ENCODE peak calls at places on chromosomes 13 and 19, in six cellular contexts. Q, L, X, A, J and O are unnamed samples.

GRCh38 chr13:51601601-51602348 is 17.5 kb downstream of the WDFY2 start:
- DNase-seq in Q (peak; percentile 85), L (no peak), X (no peak), A (no peak), J (no peak), O (peak; percentile 40)

GRCh38 chr19:45283443-45284033 is 32.5 kb downstream of the MARK4 start:
- DNase-seq in Q (peak; percentile 39), L (no peak), X (no peak), A (no peak), J (no peak), O (peak; percentile 32)

GRCh38 chr19:16702123-16702522 is 17.5 kb upstream of the NWD1 start:
- DNase-seq in Q (no peak), L (no peak), X (no peak), A (no peak), J (no peak), O (no peak)

GRCh38 chr19:38135150-38135998 is 88.6 kb downstream of the DPF1 start:
- DNase-seq in Q (no peak), L (no peak), X (no peak), A (no peak), J (no peak), O (no peak)

GRCh38 chr19:51338563-51339312 is 3.2 kb downstream of the VSIG10L start:
- DNase-seq in Q (peak; percentile 92), L (peak; percentile 80), X (peak; percentile 89), A (peak; percentile 66), J (peak; percentile 70), O (peak; percentile 77)

GRCh38 chr19:14167594-14168138 is 31.3 kb upstream of the ASF1B start:
- DNase-seq in Q (no peak), L (peak; percentile 11), X (no peak), A (no peak), J (no peak), O (peak; percentile 36)

GRCh38 chr19:44720945-44721344 is 22.0 kb downstream of the CEACAM16 start:
- DNase-seq in Q (no peak), L (no peak), X (no peak), A (no peak), J (no peak), O (no peak)

GRCh38 chr19:15640904-15641597 is 354 bp downstream of the CYP4F3 start:
- DNase-seq in Q (no peak), L (no peak), X (no peak), A (no peak), J (no peak), O (no peak)

GRCh38 chr19:15636026-15636425 is 4.7 kb upstream of the CYP4F3 start:
- DNase-seq in Q (no peak), L (no peak), X (no peak), A (no peak), J (peak; percentile 60), O (no peak)

GRCh38 chr13:111325941-111326620 is 5.6 kb downstream of the TEX29 start:
- DNase-seq in Q (no peak), L (no peak), X (no peak), A (no peak), J (no peak), O (no peak)

GRCh38 chr19:47013041-47013517 is 6.6 kb upstream of the NPAS1 start:
- DNase-seq in Q (peak; percentile 90), L (peak; percentile 49), X (peak; percentile 80), A (no peak), J (peak; percentile 88), O (peak; percentile 41)

GRCh38 chr19:4495471-4495870 is 22.8 kb downstream of the PLIN4 start:
- DNase-seq in Q (no peak), L (no peak), X (no peak), A (no peak), J (no peak), O (no peak)

GRCh38 chr13:74466015-74466414 is 331.8 kb upstream of the KLF12 start:
- DNase-seq in Q (no peak), L (no peak), X (no peak), A (no peak), J (no peak), O (no peak)

GRCh38 chr13:99556867-99557443 is 55.7 kb downstream of the TM9SF2 start:
- DNase-seq in Q (no peak), L (no peak), X (no peak), A (no peak), J (no peak), O (no peak)

GRCh38 chr13:110337287-110337686 is 30.2 kb downstream of the COL4A2 start:
- DNase-seq in Q (no peak), L (no peak), X (peak; percentile 65), A (no peak), J (no peak), O (no peak)

GRCh38 chr13:97574926-97575325 is 141.0 kb downstream of the RAP2A start:
- DNase-seq in Q (peak; percentile 61), L (no peak), X (peak; percentile 53), A (no peak), J (no peak), O (peak; percentile 8)

GRCh38 chr19:3122512-3122870 is 13.3 kb upstream of the GNA15 start:
- DNase-seq in Q (no peak), L (no peak), X (no peak), A (no peak), J (no peak), O (no peak)

GRCh38 chr19:40603719-40604646 is 2.8 kb downstream of the LTBP4 start:
- DNase-seq in Q (peak; percentile 100), L (peak; percentile 96), X (peak; percentile 98), A (peak; percentile 97), J (peak; percentile 86), O (peak; percentile 95)